ENCODE peak calls at places on chromosomes 13 and 19, in ten cellular contexts. H is germinal center, I is NCI-H1092, U is A549, C is SW480, B is HT-29, W is A172, M is Peyer's patch, O is Kasumi-1, D is NCI-H748 treated with DMSO at 0.1 percent for 48 hours. A is an unnamed sample.

GRCh38 chr13:48448963-48449614 is 36.2 kb upstream of the LPAR6 start:
- DNase-seq in H (no peak), I (no peak), U (no peak), C (no peak), B (no peak), W (peak), M (no peak), O (peak), D (no peak), A (no peak)

GRCh38 chr19:51689751-51690358 is 3.3 kb upstream of the SPACA6 start:
- DNase-seq in H (no peak), I (no peak), U (peak), C (no peak), B (peak), W (no peak), M (no peak), O (peak), D (no peak), A (no peak)

GRCh38 chr13:30884543-30884942 is 21.5 kb upstream of the MEDAG start:
- DNase-seq in H (no peak), I (no peak), U (no peak), C (no peak), B (peak), W (no peak), M (no peak), O (no peak), D (peak), A (no peak)

GRCh38 chr19:3801412-3802096 is 15.4 kb upstream of the MATK start:
- DNase-seq in H (no peak), I (peak), U (no peak), C (no peak), B (no peak), W (no peak), M (peak), O (no peak), D (peak), A (peak)

GRCh38 chr13:111632906-111633305 is 312.5 kb downstream of the TEX29 start:
- DNase-seq in H (no peak), I (no peak), U (no peak), C (no peak), B (no peak), W (no peak), M (no peak), O (no peak), D (no peak), A (no peak)

GRCh38 chr13:69595181-69595580 is 512.4 kb upstream of the ATXN8OS start:
- DNase-seq in H (no peak), I (no peak), U (no peak), C (no peak), B (no peak), W (no peak), M (no peak), O (no peak), D (no peak), A (no peak)

GRCh38 chr13:97257800-97258799 is 36.0 kb downstream of the MBNL2 start:
- DNase-seq in H (no peak), I (no peak), U (peak), C (peak), B (peak), W (peak), M (no peak), O (no peak), D (no peak), A (peak)

GRCh38 chr19:29001006-29001921 is 211.7 kb downstream of the UQCRFS1 start:
- DNase-seq in H (no peak), I (no peak), U (no peak), C (no peak), B (no peak), W (no peak), M (no peak), O (no peak), D (no peak), A (no peak)

GRCh38 chr13:102870677-102871415 is 25.0 kb downstream of the ERCC5 start:
- DNase-seq in H (peak), I (peak), U (peak), C (peak), B (peak), W (peak), M (peak), O (peak), D (peak), A (peak)

GRCh38 chr13:110989331-110989730 is 74.5 kb upstream of the ANKRD10 start:
- DNase-seq in H (no peak), I (no peak), U (no peak), C (no peak), B (no peak), W (no peak), M (no peak), O (no peak), D (no peak), A (no peak)

GRCh38 chr13:113337556-113337955 is 26.4 kb downstream of the GRTP1 start:
- DNase-seq in H (no peak), I (no peak), U (no peak), C (no peak), B (no peak), W (no peak), M (no peak), O (no peak), D (no peak), A (no peak)

GRCh38 chr13:107284168-107284567 is 716.2 kb upstream of the ARGLU1 start:
- DNase-seq in H (no peak), I (no peak), U (no peak), C (no peak), B (no peak), W (peak), M (no peak), O (no peak), D (no peak), A (no peak)

GRCh38 chr19:51792932-51793331 is 2.0 kb upstream of the FPR3 start:
- DNase-seq in H (no peak), I (no peak), U (no peak), C (no peak), B (no peak), W (no peak), M (no peak), O (no peak), D (no peak), A (no peak)

GRCh38 chr19:8396563-8397203 is 6.5 kb downstream of the RAB11B start:
- DNase-seq in H (peak), I (no peak), U (peak), C (peak), B (peak), W (peak), M (peak), O (peak), D (no peak), A (peak)

GRCh38 chr19:57441979-57442752 is 7.0 kb downstream of the ZNF749 start:
- DNase-seq in H (no peak), I (no peak), U (no peak), C (no peak), B (no peak), W (no peak), M (no peak), O (no peak), D (no peak), A (no peak)

GRCh38 chr19:4908311-4908710 is 990 bp upstream of the UHRF1 start:
- DNase-seq in H (no peak), I (no peak), U (no peak), C (no peak), B (peak), W (no peak), M (no peak), O (no peak), D (no peak), A (no peak)

GRCh38 chr19:27746691-27747380 is 1466.1 kb downstream of the UQCRFS1 start:
- DNase-seq in H (peak), I (no peak), U (peak), C (no peak), B (no peak), W (no peak), M (peak), O (no peak), D (no peak), A (no peak)

GRCh38 chr19:6481541-6482342 is at the start of gene DENND1C:
- DNase-seq in H (peak), I (no peak), U (peak), C (no peak), B (no peak), W (peak), M (peak), O (peak), D (no peak), A (peak)

A was measured in effector memory CD4-positive, alpha-beta T cell.